ENCODE peak calls at places on chromosomes 3 and 15, in eight cellular contexts. D, G, O, L, Q, B, V and H are unnamed samples.

GRCh38 chr3:114624047-114624445 is 330.2 kb downstream of the TIGIT start:
- DNase-seq in O (no peak), B (peak; percentile 18), G (no peak), V (no peak), Q (no peak), L (peak; percentile 71), D (peak; percentile 42), H (peak; percentile 75)

GRCh38 chr15:65032823-65033537 is 3.5 kb upstream of the MTFMT start:
- DNase-seq in L (peak; percentile 63), D (peak; percentile 66), B (peak; percentile 85), Q (peak; percentile 16), G (no peak), O (peak; percentile 17), V (peak; percentile 67), H (peak; percentile 81)

GRCh38 chr15:70665599-70665998 is 97.8 kb downstream of the UACA start:
- DNase-seq in O (no peak), G (no peak), V (no peak), D (no peak), L (no peak), B (no peak), Q (no peak), H (no peak)

GRCh38 chr3:55445551-55445950 is 41.6 kb downstream of the WNT5A start:
- DNase-seq in D (no peak), Q (no peak), L (no peak), V (no peak), G (no peak), O (no peak), B (no peak), H (no peak)

GRCh38 chr3:150165396-150166094 is 194.8 kb upstream of the PFN2 start:
- DNase-seq in B (no peak), Q (no peak), L (no peak), O (no peak), D (no peak), G (no peak), V (no peak), H (no peak)

GRCh38 chr3:50415066-50415465 is 55.7 kb upstream of the TMEM115 start:
- DNase-seq in O (no peak), B (no peak), G (no peak), V (no peak), L (no peak), D (no peak), Q (no peak), H (no peak)

GRCh38 chr15:37058316-37058985 is 41.9 kb downstream of the MEIS2 start:
- DNase-seq in G (no peak), Q (no peak), D (no peak), V (no peak), O (no peak), L (peak; percentile 36), B (peak; percentile 68), H (peak; percentile 66)

GRCh38 chr15:90994059-90994416 is 297 bp downstream of the PRC1 start:
- DNase-seq in L (no peak), O (no peak), V (no peak), B (peak; percentile 45), Q (no peak), G (no peak), D (peak; percentile 44), H (peak; percentile 46)

GRCh38 chr3:57729339-57730039 is 26.6 kb upstream of the SLMAP start:
- DNase-seq in B (no peak), D (peak; percentile 58), L (no peak), G (no peak), Q (no peak), V (peak; percentile 91), O (no peak), H (peak; percentile 26)

GRCh38 chr3:109532257-109533216 is 195.2 kb upstream of the DPPA4 start:
- DNase-seq in Q (peak; percentile 14), L (peak; percentile 90), B (peak; percentile 61), O (peak; percentile 3), V (peak; percentile 49), D (peak; percentile 18), G (peak; percentile 46), H (peak; percentile 85)